ENCODE peak calls at places on chromosome 4, in seven cellular contexts. S, Q, T, B, H, N and J are unnamed samples.

GRCh38 chr4:113575391-113575790 is 186.1 kb downstream of the CAMK2D start:
- DNase-seq in N (no peak), Q (no peak), S (no peak), B (peak), H (no peak), T (no peak), J (no peak)

GRCh38 chr4:127782025-127782274 is 172 bp upstream of the HSPA4L start:
- DNase-seq in T (peak), H (no peak), N (peak), Q (peak), S (peak), B (peak), J (peak)

GRCh38 chr4:78061939-78062603 is 4.9 kb downstream of the FRAS1 start:
- DNase-seq in T (no peak), N (no peak), H (no peak), S (no peak), B (no peak), Q (no peak), J (no peak)

GRCh38 chr4:109164011-109164410 is 138.4 kb downstream of the COL25A1 start:
- DNase-seq in S (no peak), Q (no peak), N (no peak), H (no peak), B (peak), T (no peak), J (no peak)

GRCh38 chr4:77202491-77202890 is 45.5 kb downstream of the CCNG2 start:
- DNase-seq in Q (no peak), T (no peak), N (no peak), S (no peak), H (no peak), B (no peak), J (no peak)

GRCh38 chr4:94298725-94299252 is 43.8 kb downstream of the HPGDS start:
- DNase-seq in N (no peak), T (no peak), H (no peak), S (no peak), Q (no peak), B (no peak), J (no peak)

GRCh38 chr4:41505161-41505653 is 32.8 kb upstream of the LIMCH1 start:
- DNase-seq in S (no peak), Q (peak), T (no peak), N (no peak), B (no peak), H (no peak), J (peak)

GRCh38 chr4:11072426-11072825 is 356.3 kb downstream of the HS3ST1 start:
- DNase-seq in Q (no peak), T (no peak), N (no peak), S (no peak), B (no peak), H (no peak), J (no peak)

GRCh38 chr4:1765409-1766335 is 27.4 kb upstream of the FGFR3 start:
- DNase-seq in S (no peak), N (no peak), Q (no peak), B (no peak), T (no peak), H (no peak), J (no peak)

GRCh38 chr4:119099227-119099910 is 36.3 kb upstream of the MYOZ2 start:
- DNase-seq in Q (no peak), H (no peak), N (no peak), S (no peak), T (no peak), B (peak), J (no peak)

GRCh38 chr4:145930592-145930991 is 8.0 kb downstream of the ZNF827 start:
- DNase-seq in H (no peak), T (no peak), S (no peak), Q (no peak), N (no peak), B (peak), J (no peak)

GRCh38 chr4:11587797-11588196 is 159.1 kb upstream of the HS3ST1 start:
- DNase-seq in Q (no peak), H (no peak), B (no peak), S (no peak), N (no peak), T (no peak), J (no peak)